ENCODE peak calls at places on chromosomes 3 and 15, in seven cellular contexts. One of them, this sample, is unnamed. For H3K4me1, the result is how much of the 10 kb centered on the place peaks cover.

GRCh38 chr3:30186741-30187219 is 419.6 kb upstream of the TGFBR2 start:
- DNase-seq in neural progenitor cell: no peak
- DNase-seq in psoas muscle: no peak
- DNase-seq in Caco-2: no peak
- DNase-seq in kidney: no peak
- DNase-seq in CD4-positive, CD25-positive, alpha-beta regulatory T cell: no peak
- DNase-seq in lower lobe of right lung: no peak
- DNase-seq in this sample: peak

GRCh38 chr15:77578641-77579372 is 53.9 kb downstream of the LINGO1 start:
- DNase-seq in neural progenitor cell: no peak
- DNase-seq in psoas muscle: no peak
- DNase-seq in Caco-2: no peak
- DNase-seq in kidney: peak
- DNase-seq in CD4-positive, CD25-positive, alpha-beta regulatory T cell: no peak
- DNase-seq in lower lobe of right lung: no peak
- DNase-seq in this sample: no peak

GRCh38 chr3:37256447-37256846 is 82.1 kb upstream of the LRRFIP2 start:
- DNase-seq in neural progenitor cell: peak
- DNase-seq in psoas muscle: no peak
- DNase-seq in Caco-2: no peak
- DNase-seq in kidney: no peak
- DNase-seq in CD4-positive, CD25-positive, alpha-beta regulatory T cell: no peak
- DNase-seq in lower lobe of right lung: no peak
- DNase-seq in this sample: no peak

GRCh38 chr15:41849204-41849603 is 10.6 kb downstream of the PLA2G4B start:
- DNase-seq in neural progenitor cell: no peak
- DNase-seq in psoas muscle: no peak
- DNase-seq in Caco-2: no peak
- DNase-seq in kidney: no peak
- DNase-seq in CD4-positive, CD25-positive, alpha-beta regulatory T cell: no peak
- DNase-seq in lower lobe of right lung: no peak
- DNase-seq in this sample: no peak

GRCh38 chr15:72368895-72369294 is 6.9 kb downstream of the HEXA start:
- DNase-seq in neural progenitor cell: no peak
- DNase-seq in psoas muscle: peak
- DNase-seq in Caco-2: no peak
- DNase-seq in kidney: no peak
- DNase-seq in CD4-positive, CD25-positive, alpha-beta regulatory T cell: no peak
- DNase-seq in lower lobe of right lung: peak
- DNase-seq in this sample: no peak

GRCh38 chr3:60652829-60653228 is 598.4 kb downstream of the FHIT start:
- DNase-seq in neural progenitor cell: no peak
- DNase-seq in psoas muscle: no peak
- DNase-seq in Caco-2: no peak
- DNase-seq in kidney: no peak
- DNase-seq in CD4-positive, CD25-positive, alpha-beta regulatory T cell: no peak
- DNase-seq in lower lobe of right lung: no peak
- DNase-seq in this sample: peak

GRCh38 chr15:32994810-32995424 is 199.6 kb downstream of the FMN1 start:
- DNase-seq in neural progenitor cell: peak
- DNase-seq in psoas muscle: no peak
- DNase-seq in Caco-2: no peak
- DNase-seq in kidney: no peak
- DNase-seq in CD4-positive, CD25-positive, alpha-beta regulatory T cell: no peak
- DNase-seq in lower lobe of right lung: no peak
- DNase-seq in this sample: no peak

GRCh38 chr3:153209596-153209995 is 47.6 kb downstream of the RAP2B start:
- DNase-seq in neural progenitor cell: peak
- DNase-seq in psoas muscle: peak
- DNase-seq in Caco-2: peak
- DNase-seq in kidney: no peak
- DNase-seq in CD4-positive, CD25-positive, alpha-beta regulatory T cell: no peak
- DNase-seq in lower lobe of right lung: peak
- DNase-seq in this sample: peak

GRCh38 chr3:11717768-11718581 is 74.3 kb upstream of the VGLL4 start:
- DNase-seq in neural progenitor cell: peak
- DNase-seq in psoas muscle: no peak
- DNase-seq in Caco-2: no peak
- DNase-seq in kidney: no peak
- DNase-seq in CD4-positive, CD25-positive, alpha-beta regulatory T cell: no peak
- DNase-seq in lower lobe of right lung: no peak
- DNase-seq in this sample: peak

GRCh38 chr15:69044899-69045298 is 30.4 kb downstream of the NOX5 start:
- DNase-seq in neural progenitor cell: no peak
- DNase-seq in psoas muscle: no peak
- DNase-seq in Caco-2: peak
- DNase-seq in kidney: no peak
- DNase-seq in CD4-positive, CD25-positive, alpha-beta regulatory T cell: no peak
- DNase-seq in lower lobe of right lung: no peak
- DNase-seq in this sample: no peak

GRCh38 chr3:151168269-151169094 is 34.5 kb downstream of the GPR171 start:
- DNase-seq in neural progenitor cell: peak
- DNase-seq in psoas muscle: peak
- DNase-seq in Caco-2: peak
- DNase-seq in kidney: peak
- DNase-seq in CD4-positive, CD25-positive, alpha-beta regulatory T cell: peak
- DNase-seq in lower lobe of right lung: peak
- DNase-seq in this sample: peak

GRCh38 chr15:66803182-66803729 is 101.2 kb downstream of the SMAD6 start:
- DNase-seq in neural progenitor cell: peak
- DNase-seq in psoas muscle: peak
- DNase-seq in Caco-2: peak
- DNase-seq in kidney: peak
- DNase-seq in CD4-positive, CD25-positive, alpha-beta regulatory T cell: no peak
- DNase-seq in lower lobe of right lung: peak
- DNase-seq in this sample: peak

GRCh38 chr15:51727141-51727897 is 10.1 kb downstream of the LYSMD2 start:
- DNase-seq in neural progenitor cell: no peak
- DNase-seq in psoas muscle: no peak
- DNase-seq in Caco-2: no peak
- DNase-seq in kidney: no peak
- DNase-seq in CD4-positive, CD25-positive, alpha-beta regulatory T cell: no peak
- DNase-seq in lower lobe of right lung: no peak
- DNase-seq in this sample: no peak

GRCh38 chr15:80494311-80494710 is 90.1 kb downstream of the ARNT2 start:
- DNase-seq in neural progenitor cell: no peak
- DNase-seq in psoas muscle: no peak
- DNase-seq in Caco-2: peak
- DNase-seq in kidney: no peak
- DNase-seq in CD4-positive, CD25-positive, alpha-beta regulatory T cell: no peak
- DNase-seq in lower lobe of right lung: no peak
- DNase-seq in this sample: no peak

GRCh38 chr15:53710906-53711305 is 48.6 kb downstream of the WDR72 start:
- DNase-seq in neural progenitor cell: peak
- DNase-seq in psoas muscle: no peak
- DNase-seq in Caco-2: no peak
- DNase-seq in kidney: no peak
- DNase-seq in CD4-positive, CD25-positive, alpha-beta regulatory T cell: no peak
- DNase-seq in lower lobe of right lung: no peak
- DNase-seq in this sample: no peak

GRCh38 chr15:101545548-101546505 is 56.3 kb upstream of the PCSK6 start:
- DNase-seq in neural progenitor cell: no peak
- DNase-seq in psoas muscle: no peak
- DNase-seq in Caco-2: no peak
- DNase-seq in kidney: no peak
- DNase-seq in CD4-positive, CD25-positive, alpha-beta regulatory T cell: no peak
- DNase-seq in lower lobe of right lung: no peak
- DNase-seq in this sample: no peak

GRCh38 chr3:47377186-47377585 is 3.6 kb upstream of the PTPN23 start:
- DNase-seq in neural progenitor cell: no peak
- DNase-seq in psoas muscle: no peak
- DNase-seq in Caco-2: no peak
- DNase-seq in kidney: no peak
- DNase-seq in CD4-positive, CD25-positive, alpha-beta regulatory T cell: no peak
- DNase-seq in lower lobe of right lung: no peak
- DNase-seq in this sample: no peak
- H3K4me1 ChIP-seq in neural progenitor cell: under half
- H3K4me1 ChIP-seq in psoas muscle: under half
- H3K4me1 ChIP-seq in Caco-2: under half
- H3K4me1 ChIP-seq in kidney: under half
- H3K4me1 ChIP-seq in CD4-positive, CD25-positive, alpha-beta regulatory T cell: under half
- H3K4me1 ChIP-seq in lower lobe of right lung: under half
- H3K4me1 ChIP-seq in this sample: under half

GRCh38 chr3:36196058-36196457 is 184.2 kb upstream of the STAC start:
- DNase-seq in neural progenitor cell: no peak
- DNase-seq in psoas muscle: no peak
- DNase-seq in Caco-2: no peak
- DNase-seq in kidney: no peak
- DNase-seq in CD4-positive, CD25-positive, alpha-beta regulatory T cell: no peak
- DNase-seq in lower lobe of right lung: no peak
- DNase-seq in this sample: no peak
- H3K4me1 ChIP-seq in neural progenitor cell: under half
- H3K4me1 ChIP-seq in psoas muscle: under half
- H3K4me1 ChIP-seq in Caco-2: under half
- H3K4me1 ChIP-seq in kidney: under half
- H3K4me1 ChIP-seq in CD4-positive, CD25-positive, alpha-beta regulatory T cell: under half
- H3K4me1 ChIP-seq in lower lobe of right lung: under half
- H3K4me1 ChIP-seq in this sample: under half

GRCh38 chr15:99452010-99452409 is 113.8 kb upstream of the MEF2A start:
- DNase-seq in neural progenitor cell: no peak
- DNase-seq in psoas muscle: no peak
- DNase-seq in Caco-2: no peak
- DNase-seq in kidney: peak
- DNase-seq in CD4-positive, CD25-positive, alpha-beta regulatory T cell: no peak
- DNase-seq in lower lobe of right lung: no peak
- DNase-seq in this sample: peak
- H3K4me1 ChIP-seq in neural progenitor cell: under half
- H3K4me1 ChIP-seq in psoas muscle: under half
- H3K4me1 ChIP-seq in Caco-2: under half
- H3K4me1 ChIP-seq in kidney: under half
- H3K4me1 ChIP-seq in CD4-positive, CD25-positive, alpha-beta regulatory T cell: under half
- H3K4me1 ChIP-seq in lower lobe of right lung: half or more
- H3K4me1 ChIP-seq in this sample: under half

GRCh38 chr3:71056327-71056726 is 527.2 kb downstream of the FOXP1 start:
- DNase-seq in neural progenitor cell: no peak
- DNase-seq in psoas muscle: no peak
- DNase-seq in Caco-2: no peak
- DNase-seq in kidney: no peak
- DNase-seq in CD4-positive, CD25-positive, alpha-beta regulatory T cell: no peak
- DNase-seq in lower lobe of right lung: no peak
- DNase-seq in this sample: no peak
- H3K4me1 ChIP-seq in neural progenitor cell: under half
- H3K4me1 ChIP-seq in psoas muscle: half or more
- H3K4me1 ChIP-seq in Caco-2: half or more
- H3K4me1 ChIP-seq in kidney: under half
- H3K4me1 ChIP-seq in CD4-positive, CD25-positive, alpha-beta regulatory T cell: half or more
- H3K4me1 ChIP-seq in lower lobe of right lung: half or more
- H3K4me1 ChIP-seq in this sample: under half

GRCh38 chr15:98667521-98668179 is 19.3 kb downstream of the IGF1R start:
- DNase-seq in neural progenitor cell: peak
- DNase-seq in psoas muscle: no peak
- DNase-seq in Caco-2: no peak
- DNase-seq in kidney: no peak
- DNase-seq in CD4-positive, CD25-positive, alpha-beta regulatory T cell: no peak
- DNase-seq in lower lobe of right lung: no peak
- DNase-seq in this sample: no peak
- H3K4me1 ChIP-seq in neural progenitor cell: under half
- H3K4me1 ChIP-seq in psoas muscle: under half
- H3K4me1 ChIP-seq in Caco-2: under half
- H3K4me1 ChIP-seq in kidney: under half
- H3K4me1 ChIP-seq in CD4-positive, CD25-positive, alpha-beta regulatory T cell: under half
- H3K4me1 ChIP-seq in lower lobe of right lung: under half
- H3K4me1 ChIP-seq in this sample: under half

GRCh38 chr15:70892002-70892911 is at the start of the genes LRRC49 and THAP10:
- DNase-seq in neural progenitor cell: peak
- DNase-seq in psoas muscle: peak
- DNase-seq in Caco-2: peak
- DNase-seq in kidney: peak
- DNase-seq in CD4-positive, CD25-positive, alpha-beta regulatory T cell: peak
- DNase-seq in lower lobe of right lung: peak
- DNase-seq in this sample: peak
- H3K4me1 ChIP-seq in neural progenitor cell: under half
- H3K4me1 ChIP-seq in psoas muscle: under half
- H3K4me1 ChIP-seq in Caco-2: under half
- H3K4me1 ChIP-seq in kidney: under half
- H3K4me1 ChIP-seq in CD4-positive, CD25-positive, alpha-beta regulatory T cell: under half
- H3K4me1 ChIP-seq in lower lobe of right lung: under half
- H3K4me1 ChIP-seq in this sample: under half

GRCh38 chr3:169772530-169772950 is 656 bp upstream of the MYNN start:
- DNase-seq in neural progenitor cell: peak
- DNase-seq in psoas muscle: peak
- DNase-seq in Caco-2: peak
- DNase-seq in kidney: peak
- DNase-seq in CD4-positive, CD25-positive, alpha-beta regulatory T cell: peak
- DNase-seq in lower lobe of right lung: peak
- DNase-seq in this sample: peak
- H3K4me1 ChIP-seq in neural progenitor cell: under half
- H3K4me1 ChIP-seq in psoas muscle: under half
- H3K4me1 ChIP-seq in Caco-2: under half
- H3K4me1 ChIP-seq in kidney: under half
- H3K4me1 ChIP-seq in CD4-positive, CD25-positive, alpha-beta regulatory T cell: under half
- H3K4me1 ChIP-seq in lower lobe of right lung: under half
- H3K4me1 ChIP-seq in this sample: under half

GRCh38 chr3:126152931-126153694 is 27.3 kb downstream of the ALDH1L1 start:
- DNase-seq in neural progenitor cell: no peak
- DNase-seq in psoas muscle: no peak
- DNase-seq in Caco-2: no peak
- DNase-seq in kidney: no peak
- DNase-seq in CD4-positive, CD25-positive, alpha-beta regulatory T cell: no peak
- DNase-seq in lower lobe of right lung: peak
- DNase-seq in this sample: no peak
- H3K4me1 ChIP-seq in neural progenitor cell: under half
- H3K4me1 ChIP-seq in psoas muscle: under half
- H3K4me1 ChIP-seq in Caco-2: under half
- H3K4me1 ChIP-seq in kidney: under half
- H3K4me1 ChIP-seq in CD4-positive, CD25-positive, alpha-beta regulatory T cell: under half
- H3K4me1 ChIP-seq in lower lobe of right lung: under half
- H3K4me1 ChIP-seq in this sample: under half

GRCh38 chr3:34650131-34650530 is 851.7 kb downstream of the PDCD6IP start:
- DNase-seq in neural progenitor cell: no peak
- DNase-seq in psoas muscle: no peak
- DNase-seq in Caco-2: no peak
- DNase-seq in kidney: no peak
- DNase-seq in CD4-positive, CD25-positive, alpha-beta regulatory T cell: no peak
- DNase-seq in lower lobe of right lung: no peak
- DNase-seq in this sample: no peak
- H3K4me1 ChIP-seq in neural progenitor cell: under half
- H3K4me1 ChIP-seq in psoas muscle: under half
- H3K4me1 ChIP-seq in Caco-2: under half
- H3K4me1 ChIP-seq in kidney: under half
- H3K4me1 ChIP-seq in CD4-positive, CD25-positive, alpha-beta regulatory T cell: under half
- H3K4me1 ChIP-seq in lower lobe of right lung: under half
- H3K4me1 ChIP-seq in this sample: under half

DNA sequence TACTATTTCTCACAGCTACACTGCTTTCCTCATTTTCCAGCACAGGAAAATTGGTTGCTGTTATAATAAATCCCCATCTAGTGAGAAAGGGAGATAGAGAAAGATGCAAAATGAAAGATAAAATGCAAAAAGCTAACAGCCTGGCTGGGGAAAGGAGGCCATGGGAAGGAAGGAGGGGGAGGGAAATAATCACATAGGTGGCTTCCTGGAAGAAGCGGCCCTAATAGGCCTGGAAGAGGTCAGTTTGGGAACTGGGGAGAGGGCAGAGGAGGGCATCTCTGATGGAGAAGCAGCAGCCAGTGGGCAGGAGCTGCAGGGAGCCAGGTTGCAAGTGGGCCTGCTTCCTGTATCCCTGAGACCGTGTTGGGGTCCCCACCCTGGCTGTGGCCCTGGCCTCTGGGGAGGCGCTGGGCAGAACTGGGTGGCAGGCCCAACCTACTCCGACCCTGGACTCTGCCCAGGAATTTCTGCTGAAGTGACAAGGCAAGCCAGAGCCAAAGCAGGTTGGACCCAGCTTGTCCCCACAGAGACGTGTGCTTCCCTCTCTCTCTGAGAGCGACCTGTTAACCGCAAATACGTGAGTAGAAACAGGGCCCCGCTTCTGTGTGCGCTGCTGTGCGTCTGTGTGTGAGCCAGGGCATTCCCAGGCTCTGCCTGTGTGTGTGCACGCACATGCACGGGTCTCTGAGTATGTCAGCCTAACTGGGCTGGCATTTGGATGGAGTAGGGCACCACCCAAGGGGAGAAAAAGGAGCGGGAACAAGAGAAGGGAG is 1.9 kb downstream of the SLC28A1 start:
- DNase-seq in neural progenitor cell: no peak
- DNase-seq in psoas muscle: no peak
- DNase-seq in Caco-2: no peak
- DNase-seq in kidney: no peak
- DNase-seq in CD4-positive, CD25-positive, alpha-beta regulatory T cell: no peak
- DNase-seq in lower lobe of right lung: no peak
- DNase-seq in this sample: no peak
- H3K4me1 ChIP-seq in neural progenitor cell: under half
- H3K4me1 ChIP-seq in psoas muscle: under half
- H3K4me1 ChIP-seq in Caco-2: under half
- H3K4me1 ChIP-seq in kidney: under half
- H3K4me1 ChIP-seq in CD4-positive, CD25-positive, alpha-beta regulatory T cell: under half
- H3K4me1 ChIP-seq in lower lobe of right lung: under half
- H3K4me1 ChIP-seq in this sample: under half

This sample was measured in HAP-1.